ENCODE peak calls at places on chromosomes 3 and 15, in seven cellular contexts. N is T-cell; W is iris pigment epithelial cell; Y is amniotic stem cell; S is progenitor cell of endocrine pancreas; T is activated T-helper 9 cell treated with anti-CD3 and anti-CD28 coated beads, Interleukin-2, amount 50 U/mL, for 16 hours; D is NCI-H748 treated with DMSO at 0.1 percent for 48 hours. K is an unnamed sample.

GRCh38 chr3:130934442-130935089 is 40.7 kb downstream of the ATP2C1 start:
- DNase-seq in N (no peak), Y (no peak), D (no peak), S (no peak), W (peak), T (no peak), K (no peak)

GRCh38 chr3:107117922-107118576 is 259.2 kb upstream of the CCDC54 start:
- DNase-seq in S (no peak), T (no peak), W (peak), Y (peak), N (no peak), D (peak), K (no peak)

GRCh38 chr3:111861396-111861795 is 2.3 kb downstream of the PHLDB2 start:
- DNase-seq in W (peak), S (no peak), D (no peak), Y (no peak), T (no peak), N (no peak), K (no peak)

GRCh38 chr15:57708047-57708446 is 1.5 kb downstream of the POLR2M start:
- DNase-seq in W (peak), D (no peak), Y (no peak), T (no peak), S (no peak), N (no peak), K (no peak)

GRCh38 chr3:10688126-10688525 is 127.9 kb upstream of the SLC6A11 start:
- DNase-seq in S (no peak), D (no peak), W (no peak), Y (no peak), N (no peak), T (no peak), K (no peak)

GRCh38 chr15:101810905-101811304 is 1.1 kb upstream of the OR4F15 start:
- DNase-seq in T (no peak), D (no peak), S (no peak), W (no peak), N (no peak), Y (no peak), K (no peak)

GRCh38 chr3:123286308-123287023 is 84.7 kb downstream of the SEC22A start:
- DNase-seq in W (peak), D (no peak), Y (peak), T (no peak), S (peak), N (peak), K (no peak)

GRCh38 chr3:127213381-127213918 is 20.5 kb downstream of the PRR23E start:
- DNase-seq in Y (no peak), W (no peak), S (no peak), T (no peak), N (no peak), D (no peak), K (no peak)

GRCh38 chr15:73906346-73907017 is 19.8 kb upstream of the LOXL1 start:
- DNase-seq in T (no peak), W (peak), Y (no peak), S (no peak), N (no peak), D (no peak), K (no peak)

GRCh38 chr3:12999147-13000140 is 73.8 kb downstream of the IQSEC1 start:
- DNase-seq in N (no peak), W (no peak), S (no peak), Y (no peak), D (no peak), T (no peak), K (no peak)

GRCh38 chr3:7740458-7740857 is 761.2 kb upstream of the LMCD1 start:
- DNase-seq in N (no peak), S (no peak), Y (no peak), T (no peak), W (no peak), D (no peak), K (no peak)

GRCh38 chr3:188528390-188528789 is 374.4 kb downstream of the LPP start:
- DNase-seq in Y (no peak), T (no peak), S (no peak), D (no peak), N (no peak), W (no peak), K (no peak)

GRCh38 chr3:108420926-108421325 is 89.5 kb downstream of the MYH15 start:
- DNase-seq in T (no peak), D (no peak), W (peak), N (no peak), S (no peak), Y (peak), K (no peak)

GRCh38 chr3:41265823-41266273 is 66.5 kb downstream of the CTNNB1 start:
- DNase-seq in N (no peak), W (peak), T (no peak), D (no peak), Y (no peak), S (no peak), K (no peak)

GRCh38 chr15:70875001-70875782 is 17.0 kb downstream of the THAP10 start:
- DNase-seq in N (no peak), W (peak), S (no peak), T (no peak), Y (no peak), D (no peak), K (no peak)

K was measured in T-helper 17 cell.